ENCODE peak calls at places on chromosomes 13 and 19, in eight cellular contexts. One of them, this sample, is unnamed.

GRCh38 chr19:772730-773436 is 22.0 kb downstream of the MISP start:
- DNase-seq in mesenteric fat pad: no peak
- DNase-seq in T-helper 2 cell: no peak
- DNase-seq in mucosa of descending colon: no peak
- DNase-seq in body of pancreas: no peak
- DNase-seq in SW480: no peak
- DNase-seq in NCI-H2081: no peak
- DNase-seq in activated CD4-positive, alpha-beta memory T cell treated with anti-CD3 and anti-CD28 coated beads for 36 hours: no peak
- DNase-seq in this sample: no peak

GRCh38 chr13:30841161-30841560 is 64.9 kb upstream of the MEDAG start:
- DNase-seq in NCI-H2081: no peak
- DNase-seq in T-helper 2 cell: no peak
- DNase-seq in body of pancreas: no peak
- DNase-seq in SW480: no peak
- DNase-seq in mesenteric fat pad: peak; percentile 75
- DNase-seq in activated CD4-positive, alpha-beta memory T cell treated with anti-CD3 and anti-CD28 coated beads for 36 hours: no peak
- DNase-seq in mucosa of descending colon: no peak
- DNase-seq in this sample: no peak

GRCh38 chr19:16715613-16716012 is 4.0 kb upstream of the NWD1 start:
- DNase-seq in SW480: no peak
- DNase-seq in activated CD4-positive, alpha-beta memory T cell treated with anti-CD3 and anti-CD28 coated beads for 36 hours: no peak
- DNase-seq in mesenteric fat pad: no peak
- DNase-seq in mucosa of descending colon: no peak
- DNase-seq in T-helper 2 cell: no peak
- DNase-seq in body of pancreas: no peak
- DNase-seq in NCI-H2081: no peak
- DNase-seq in this sample: no peak

GRCh38 chr13:48653074-48654054 is at the start of gene CYSLTR2:
- DNase-seq in T-helper 2 cell: peak; percentile 58
- DNase-seq in NCI-H2081: no peak
- DNase-seq in body of pancreas: no peak
- DNase-seq in activated CD4-positive, alpha-beta memory T cell treated with anti-CD3 and anti-CD28 coated beads for 36 hours: peak; percentile 17
- DNase-seq in mucosa of descending colon: no peak
- DNase-seq in mesenteric fat pad: no peak
- DNase-seq in SW480: no peak
- DNase-seq in this sample: no peak

GRCh38 chr19:16207490-16208025 is 9.8 kb downstream of the AP1M1 start:
- DNase-seq in mesenteric fat pad: peak; percentile 62
- DNase-seq in NCI-H2081: no peak
- DNase-seq in mucosa of descending colon: no peak
- DNase-seq in body of pancreas: no peak
- DNase-seq in T-helper 2 cell: no peak
- DNase-seq in SW480: no peak
- DNase-seq in activated CD4-positive, alpha-beta memory T cell treated with anti-CD3 and anti-CD28 coated beads for 36 hours: no peak
- DNase-seq in this sample: no peak

GRCh38 chr19:30450101-30450500 is 77.9 kb downstream of the ZNF536 start:
- DNase-seq in body of pancreas: peak; percentile 31
- DNase-seq in NCI-H2081: no peak
- DNase-seq in T-helper 2 cell: no peak
- DNase-seq in mucosa of descending colon: no peak
- DNase-seq in activated CD4-positive, alpha-beta memory T cell treated with anti-CD3 and anti-CD28 coated beads for 36 hours: no peak
- DNase-seq in mesenteric fat pad: no peak
- DNase-seq in SW480: no peak
- DNase-seq in this sample: peak; percentile 17

GRCh38 chr19:6766357-6767080 is 716 bp downstream of the SH2D3A start:
- DNase-seq in activated CD4-positive, alpha-beta memory T cell treated with anti-CD3 and anti-CD28 coated beads for 36 hours: peak; percentile 46
- DNase-seq in SW480: no peak
- DNase-seq in body of pancreas: no peak
- DNase-seq in NCI-H2081: no peak
- DNase-seq in mesenteric fat pad: no peak
- DNase-seq in T-helper 2 cell: no peak
- DNase-seq in mucosa of descending colon: no peak
- DNase-seq in this sample: no peak

GRCh38 chr13:87999791-88000190 is 328.6 kb downstream of the SLITRK5 start:
- DNase-seq in mesenteric fat pad: no peak
- DNase-seq in NCI-H2081: no peak
- DNase-seq in mucosa of descending colon: no peak
- DNase-seq in SW480: no peak
- DNase-seq in T-helper 2 cell: no peak
- DNase-seq in activated CD4-positive, alpha-beta memory T cell treated with anti-CD3 and anti-CD28 coated beads for 36 hours: no peak
- DNase-seq in body of pancreas: no peak
- DNase-seq in this sample: no peak

GRCh38 chr19:46372901-46373572 is 26.1 kb downstream of the PPP5C start:
- DNase-seq in activated CD4-positive, alpha-beta memory T cell treated with anti-CD3 and anti-CD28 coated beads for 36 hours: no peak
- DNase-seq in T-helper 2 cell: no peak
- DNase-seq in SW480: no peak
- DNase-seq in NCI-H2081: peak; percentile 47
- DNase-seq in body of pancreas: peak; percentile 34
- DNase-seq in mucosa of descending colon: no peak
- DNase-seq in mesenteric fat pad: peak; percentile 65
- DNase-seq in this sample: no peak

GRCh38 chr13:25253702-25254101 is 33.6 kb downstream of the MTMR6 start:
- DNase-seq in activated CD4-positive, alpha-beta memory T cell treated with anti-CD3 and anti-CD28 coated beads for 36 hours: no peak
- DNase-seq in SW480: no peak
- DNase-seq in NCI-H2081: no peak
- DNase-seq in body of pancreas: no peak
- DNase-seq in T-helper 2 cell: no peak
- DNase-seq in mesenteric fat pad: no peak
- DNase-seq in mucosa of descending colon: no peak
- DNase-seq in this sample: no peak

GRCh38 chr19:11324079-11324661 is 15.3 kb downstream of the RAB3D start:
- DNase-seq in NCI-H2081: peak; percentile 85
- DNase-seq in body of pancreas: peak; percentile 84
- DNase-seq in SW480: peak; percentile 42
- DNase-seq in activated CD4-positive, alpha-beta memory T cell treated with anti-CD3 and anti-CD28 coated beads for 36 hours: peak; percentile 73
- DNase-seq in mucosa of descending colon: peak; percentile 80
- DNase-seq in mesenteric fat pad: no peak
- DNase-seq in T-helper 2 cell: peak; percentile 47
- DNase-seq in this sample: peak; percentile 81

GRCh38 chr19:8578642-8579265 is 1.5 kb upstream of the MYO1F start:
- DNase-seq in mucosa of descending colon: peak; percentile 78
- DNase-seq in T-helper 2 cell: peak; percentile 60
- DNase-seq in NCI-H2081: peak; percentile 23
- DNase-seq in body of pancreas: peak; percentile 75
- DNase-seq in activated CD4-positive, alpha-beta memory T cell treated with anti-CD3 and anti-CD28 coated beads for 36 hours: peak; percentile 89
- DNase-seq in mesenteric fat pad: no peak
- DNase-seq in SW480: peak; percentile 38
- DNase-seq in this sample: peak; percentile 85

GRCh38 chr13:87287721-87288120 is 383.4 kb upstream of the SLITRK5 start:
- DNase-seq in activated CD4-positive, alpha-beta memory T cell treated with anti-CD3 and anti-CD28 coated beads for 36 hours: no peak
- DNase-seq in T-helper 2 cell: no peak
- DNase-seq in mesenteric fat pad: no peak
- DNase-seq in SW480: no peak
- DNase-seq in NCI-H2081: no peak
- DNase-seq in mucosa of descending colon: no peak
- DNase-seq in body of pancreas: no peak
- DNase-seq in this sample: no peak

This sample was measured in transverse colon.